ENCODE peak calls at places on chromosomes 3 and 15, in seven cellular contexts. X is GM23338; Z is esophagus squamous epithelium; S is heart left ventricle; H is mammary epithelial cell; C is colonic mucosa; F is CD4-positive, CD25-positive, alpha-beta regulatory T cell. W is an unnamed sample.

GRCh38 chr3:47324278-47324865 is 41.6 kb downstream of the KLHL18 start:
- DNase-seq in X (peak; percentile 94), Z (no peak), S (peak; percentile 37), H (peak; percentile 64), C (peak; percentile 67), F (peak; percentile 52), W (peak; percentile 44)

GRCh38 chr3:146640955-146641867 is 36.1 kb upstream of the PLSCR5 start:
- DNase-seq in X (peak; percentile 76), Z (no peak), S (no peak), H (peak; percentile 25), C (no peak), F (no peak), W (peak; percentile 10)

GRCh38 chr3:178823140-178823539 is 248.5 kb downstream of the ZMAT3 start:
- DNase-seq in X (no peak), Z (no peak), S (no peak), H (no peak), C (no peak), F (no peak), W (no peak)

GRCh38 chr3:54957711-54958110 is 29.9 kb upstream of the LRTM1 start:
- DNase-seq in X (no peak), Z (no peak), S (no peak), H (no peak), C (no peak), F (no peak), W (no peak)

GRCh38 chr3:134460965-134461364 is 24.8 kb downstream of the ANAPC13 start:
- DNase-seq in X (no peak), Z (no peak), S (no peak), H (peak; percentile 88), C (no peak), F (no peak), W (peak; percentile 84)

GRCh38 chr3:145094355-145094941 is 1066.5 kb downstream of the PLOD2 start:
- DNase-seq in X (peak; percentile 76), Z (no peak), S (no peak), H (peak; percentile 62), C (no peak), F (no peak), W (peak; percentile 28)

GRCh38 chr3:194206375-194206774 is 70.4 kb downstream of the HES1 start:
- DNase-seq in X (no peak), Z (no peak), S (peak; percentile 55), H (no peak), C (peak; percentile 54), F (no peak), W (no peak)

GRCh38 chr3:131349946-131350347 is 31.6 kb upstream of the NUDT16 start:
- DNase-seq in X (no peak), Z (no peak), S (peak; percentile 67), H (peak; percentile 78), C (no peak), F (no peak), W (no peak)

GRCh38 chr15:61840090-61840489 is 220.2 kb downstream of the VPS13C start:
- DNase-seq in X (peak; percentile 20), Z (no peak), S (no peak), H (no peak), C (no peak), F (no peak), W (no peak)

GRCh38 chr15:84099181-84099580 is 136.4 kb upstream of the GOLGA6L4 start:
- DNase-seq in X (no peak), Z (no peak), S (peak; percentile 49), H (peak; percentile 38), C (no peak), F (no peak), W (no peak)

GRCh38 chr3:14140668-14141067 is 15.8 kb downstream of the TMEM43 start:
- DNase-seq in X (no peak), Z (no peak), S (no peak), H (no peak), C (no peak), F (no peak), W (no peak)

GRCh38 chr3:39413691-39414420 is 7.3 kb downstream of the RPSA start:
- DNase-seq in X (no peak), Z (no peak), S (no peak), H (no peak), C (no peak), F (no peak), W (no peak)

GRCh38 chr3:124333931-124334640 is 342.2 kb upstream of the ROPN1 start:
- DNase-seq in X (no peak), Z (no peak), S (no peak), H (no peak), C (no peak), F (no peak), W (no peak)

GRCh38 chr3:51686512-51687215 is 15.6 kb downstream of the TEX264 start:
- DNase-seq in X (no peak), Z (no peak), S (peak; percentile 72), H (peak; percentile 80), C (peak; percentile 41), F (peak; percentile 85), W (peak; percentile 12)

GRCh38 chr15:87349181-87349580 is 907.4 kb downstream of the NTRK3 start:
- DNase-seq in X (peak; percentile 24), Z (no peak), S (no peak), H (no peak), C (no peak), F (no peak), W (no peak)

GRCh38 chr15:81003023-81003350 is 2.3 kb downstream of the TLNRD1 start:
- DNase-seq in X (no peak), Z (no peak), S (no peak), H (no peak), C (no peak), F (no peak), W (no peak)

GRCh38 chr3:17081520-17081919 is 196.8 kb downstream of the PLCL2 start:
- DNase-seq in X (no peak), Z (no peak), S (peak; percentile 44), H (no peak), C (no peak), F (no peak), W (no peak)

GRCh38 chr15:49273734-49274318 is 103.8 kb downstream of the GALK2 start:
- DNase-seq in X (no peak), Z (no peak), S (no peak), H (no peak), C (no peak), F (no peak), W (no peak)

GRCh38 chr15:49265911-49266310 is 95.9 kb downstream of the GALK2 start:
- DNase-seq in X (no peak), Z (no peak), S (no peak), H (no peak), C (no peak), F (no peak), W (no peak)

GRCh38 chr15:49270541-49271421 is 100.7 kb downstream of the GALK2 start:
- DNase-seq in X (peak; percentile 38), Z (no peak), S (peak; percentile 37), H (no peak), C (no peak), F (no peak), W (no peak)
- H3K4me3 ChIP-seq in X (no peak overlapping the region), Z (no peak overlapping the region), S (no peak overlapping the region), H (no peak overlapping the region), C (no peak overlapping the region), F (no peak overlapping the region), W (no peak overlapping the region)

GRCh38 chr3:190131329-190131728 is 10.6 kb upstream of the P3H2 start:
- DNase-seq in X (no peak), Z (no peak), S (no peak), H (peak; percentile 82), C (no peak), F (no peak), W (peak; percentile 74)

GRCh38 chr3:190127797-190128196 is 7.1 kb upstream of the P3H2 start:
- DNase-seq in X (no peak), Z (no peak), S (no peak), H (no peak), C (no peak), F (no peak), W (no peak)

GRCh38 chr3:190130037-190130436 is 9.3 kb upstream of the P3H2 start:
- DNase-seq in X (no peak), Z (no peak), S (no peak), H (peak; percentile 69), C (no peak), F (no peak), W (no peak)

GRCh38 chr3:190130700-190131099 is 10.0 kb upstream of the P3H2 start:
- DNase-seq in X (no peak), Z (no peak), S (no peak), H (no peak), C (no peak), F (no peak), W (peak; percentile 81)

DNA sequence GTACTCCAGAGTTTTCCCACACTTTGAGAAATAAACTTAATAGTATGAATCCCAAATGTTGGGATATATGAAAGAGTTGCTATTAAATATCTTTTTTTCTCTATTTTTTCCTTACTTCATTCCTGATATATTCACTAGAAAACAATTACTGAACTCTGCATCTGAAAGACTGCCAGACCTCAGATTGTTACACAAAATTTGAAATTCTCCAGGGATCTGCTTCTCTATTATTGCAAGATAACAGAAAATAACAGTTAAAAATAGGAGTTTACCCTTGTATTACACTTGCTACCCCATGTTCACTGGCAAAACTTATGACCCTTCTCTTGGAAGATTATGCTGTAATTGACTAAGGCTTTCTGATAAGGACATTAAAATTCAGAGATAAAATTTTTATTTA is 11.7 kb upstream of the P3H2 start:
- DNase-seq in X (no peak), Z (no peak), S (no peak), H (no peak), C (no peak), F (no peak), W (no peak)
- H3K4me3 ChIP-seq in X (no peak overlapping the region), Z (no peak overlapping the region), S (no peak overlapping the region), H (no peak overlapping the region), C (no peak overlapping the region), F (no peak overlapping the region), W (no peak overlapping the region)

DNA sequence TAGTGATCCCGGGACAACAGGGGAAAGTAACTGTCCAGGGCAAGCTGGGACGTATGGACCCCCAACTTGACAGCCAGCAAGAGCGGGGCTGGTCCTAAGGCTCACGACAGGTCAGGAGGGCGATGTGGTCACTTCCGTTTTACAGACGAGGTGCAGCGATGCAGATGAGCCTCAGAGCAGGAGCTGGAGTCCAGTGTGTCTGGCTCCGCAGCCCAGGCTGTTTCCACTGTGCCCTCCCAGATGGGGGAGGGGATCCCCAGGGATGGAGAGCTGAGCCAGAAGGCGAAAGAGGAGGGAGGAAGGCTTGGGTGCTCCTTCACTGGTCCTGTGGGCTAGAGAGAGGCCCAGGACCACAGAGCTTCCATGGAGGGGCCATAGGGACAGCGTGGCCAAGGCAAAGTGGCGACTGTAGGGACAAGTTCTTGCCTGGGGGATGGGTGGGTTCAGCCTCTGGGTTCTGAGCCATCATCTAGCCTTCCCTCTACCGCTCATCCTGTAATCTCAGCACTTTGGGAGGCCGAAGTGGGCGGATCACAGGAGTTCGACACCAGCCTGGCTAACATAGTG is 5.7 kb downstream of the SNX33 start:
- DNase-seq in X (no peak), Z (no peak), S (peak; percentile 57), H (no peak), C (peak; percentile 21), F (no peak), W (no peak)
- H3K4me3 ChIP-seq in X (no peak overlapping the region), Z (peak overlapping the region; percentile 97), S (peak overlapping the region; percentile 29), H (no peak overlapping the region), C (no peak overlapping the region), F (no peak overlapping the region), W (no peak overlapping the region)

DNA sequence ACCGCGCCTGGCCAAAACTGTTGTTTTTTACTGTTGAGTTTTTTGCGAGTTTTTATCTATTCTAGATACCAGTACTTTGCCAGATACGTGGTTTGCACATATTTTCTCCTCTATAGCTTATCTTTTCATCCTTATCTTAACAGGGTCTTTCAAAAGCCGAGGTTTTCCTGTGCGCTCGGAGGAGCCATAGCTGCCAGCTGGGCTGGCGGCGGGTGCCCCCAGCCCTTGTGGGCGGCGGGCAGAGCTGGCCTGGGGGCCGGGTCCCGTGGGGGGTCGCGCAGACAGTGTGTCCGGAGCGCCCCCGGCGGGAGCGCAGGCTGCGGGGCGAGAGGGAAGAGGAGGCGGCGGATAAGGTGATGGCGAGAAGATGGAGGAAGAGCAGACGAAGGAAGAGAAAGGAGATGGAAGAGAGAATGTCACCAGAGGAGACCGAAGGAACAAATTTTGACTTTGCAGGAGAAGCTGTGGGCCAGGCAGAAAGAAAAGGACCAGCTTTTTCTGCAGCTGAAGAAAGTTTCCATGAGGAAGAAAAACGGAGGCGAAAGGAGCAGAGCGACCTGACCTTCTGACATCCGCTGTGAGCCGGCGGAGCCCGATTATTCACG is 11.0 kb upstream of the EIF4A2 start:
- DNase-seq in X (peak; percentile 30), Z (no peak), S (no peak), H (no peak), C (no peak), F (no peak), W (no peak)
- H3K4me3 ChIP-seq in X (peak overlapping the region; percentile 52), Z (peak overlapping the region; percentile 68), S (peak overlapping the region; percentile 61), H (peak overlapping the region; percentile 4), C (peak overlapping the region; percentile 33), F (peak overlapping the region; percentile 92), W (peak overlapping the region; percentile 42)